ENCODE peak calls at places on chromosome 18, in seven cellular contexts. C is transverse colon, L is cardiac fibroblast, J is IMR-90, D is tibial artery, Q is choroid plexus epithelial cell, P is fibroblast of pulmonary artery. G is an unnamed sample.

GRCh38 chr18:809985-810642 is 1.9 kb downstream of the YES1 start:
- DNase-seq in D (no peak), P (no peak), C (no peak), L (no peak), Q (peak; percentile 27), J (no peak), G (no peak)

GRCh38 chr18:46264255-46264654 is 160.1 kb downstream of the HAUS1 start:
- DNase-seq in C (no peak), Q (peak; percentile 86), P (peak; percentile 84), J (no peak), D (no peak), L (peak; percentile 78), G (peak; percentile 36)

GRCh38 chr18:49227456-49227855 is 233.0 kb downstream of the DYM start:
- DNase-seq in D (no peak), P (no peak), C (peak; percentile 60), J (no peak), L (no peak), Q (no peak), G (peak; percentile 83)

GRCh38 chr18:76443519-76444435 is 51.3 kb downstream of the ZNF516 start:
- DNase-seq in L (no peak), J (no peak), D (no peak), P (no peak), C (no peak), Q (no peak), G (no peak)

GRCh38 chr18:53991202-53991601 is 233.3 kb downstream of the MBD2 start:
- DNase-seq in C (no peak), D (no peak), P (peak; percentile 61), J (no peak), L (peak; percentile 51), Q (peak; percentile 88), G (peak; percentile 60)

GRCh38 chr18:4412286-4412685 is 42.8 kb downstream of the DLGAP1 start:
- DNase-seq in D (no peak), C (no peak), J (no peak), Q (no peak), P (no peak), L (no peak), G (no peak)

GRCh38 chr18:46071615-46071893 is 506 bp downstream of the PSTPIP2 start:
- DNase-seq in L (no peak), C (no peak), Q (no peak), D (no peak), P (no peak), J (no peak), G (no peak)

GRCh38 chr18:48693625-48694262 is 154.9 kb downstream of the CTIF start:
- DNase-seq in L (peak; percentile 48), C (no peak), Q (peak; percentile 63), J (peak; percentile 68), D (no peak), P (peak; percentile 55), G (no peak)

GRCh38 chr18:48934400-48934707 is 16.4 kb downstream of the SMAD7 start:
- DNase-seq in L (no peak), C (no peak), P (no peak), Q (no peak), D (no peak), J (no peak), G (no peak)

GRCh38 chr18:56083097-56083865 is 495.3 kb upstream of the TCF4 start:
- DNase-seq in Q (peak; percentile 55), P (peak; percentile 83), L (peak; percentile 90), C (no peak), D (no peak), J (peak; percentile 92), G (peak; percentile 17)

GRCh38 chr18:47736376-47737140 is 193.9 kb downstream of the SMAD2 start:
- DNase-seq in L (no peak), D (peak; percentile 9), Q (no peak), C (no peak), P (no peak), J (no peak), G (no peak)

GRCh38 chr18:80022613-80023012 is 11.6 kb upstream of the RBFA start:
- DNase-seq in L (peak; percentile 40), C (no peak), Q (peak; percentile 40), J (peak; percentile 24), D (no peak), P (peak; percentile 44), G (peak; percentile 23)

GRCh38 chr18:46279673-46280072 is 175.5 kb downstream of the HAUS1 start:
- DNase-seq in D (no peak), P (no peak), C (no peak), Q (no peak), J (no peak), L (no peak), G (no peak)

GRCh38 chr18:7877609-7878008 is 310.5 kb downstream of the PTPRM start:
- DNase-seq in P (no peak), J (no peak), Q (peak; percentile 39), L (no peak), C (no peak), D (no peak), G (peak; percentile 28)
- TF ChIP-seq CTCF in P (no peak), J (no peak), Q (peak; percentile 20), L (no peak), C (no peak), D (no peak), G (no peak)

GRCh38 chr18:62607708-62608428 is 85.0 kb downstream of the ZCCHC2 start:
- DNase-seq in J (no peak), D (no peak), L (no peak), Q (no peak), P (no peak), C (no peak), G (no peak)

GRCh38 chr18:62611395-62612241 is 88.8 kb downstream of the ZCCHC2 start:
- DNase-seq in L (peak; percentile 29), Q (no peak), D (peak; percentile 75), C (no peak), J (no peak), P (peak; percentile 32), G (no peak)

GRCh38 chr18:62612721-62613120 is 89.9 kb downstream of the ZCCHC2 start:
- DNase-seq in J (no peak), C (no peak), Q (no peak), D (no peak), P (no peak), L (no peak), G (no peak)

GRCh38 chr18:62612246-62612645 is 89.4 kb downstream of the ZCCHC2 start:
- DNase-seq in C (no peak), L (no peak), P (no peak), D (no peak), J (no peak), Q (no peak), G (no peak)

DNA sequence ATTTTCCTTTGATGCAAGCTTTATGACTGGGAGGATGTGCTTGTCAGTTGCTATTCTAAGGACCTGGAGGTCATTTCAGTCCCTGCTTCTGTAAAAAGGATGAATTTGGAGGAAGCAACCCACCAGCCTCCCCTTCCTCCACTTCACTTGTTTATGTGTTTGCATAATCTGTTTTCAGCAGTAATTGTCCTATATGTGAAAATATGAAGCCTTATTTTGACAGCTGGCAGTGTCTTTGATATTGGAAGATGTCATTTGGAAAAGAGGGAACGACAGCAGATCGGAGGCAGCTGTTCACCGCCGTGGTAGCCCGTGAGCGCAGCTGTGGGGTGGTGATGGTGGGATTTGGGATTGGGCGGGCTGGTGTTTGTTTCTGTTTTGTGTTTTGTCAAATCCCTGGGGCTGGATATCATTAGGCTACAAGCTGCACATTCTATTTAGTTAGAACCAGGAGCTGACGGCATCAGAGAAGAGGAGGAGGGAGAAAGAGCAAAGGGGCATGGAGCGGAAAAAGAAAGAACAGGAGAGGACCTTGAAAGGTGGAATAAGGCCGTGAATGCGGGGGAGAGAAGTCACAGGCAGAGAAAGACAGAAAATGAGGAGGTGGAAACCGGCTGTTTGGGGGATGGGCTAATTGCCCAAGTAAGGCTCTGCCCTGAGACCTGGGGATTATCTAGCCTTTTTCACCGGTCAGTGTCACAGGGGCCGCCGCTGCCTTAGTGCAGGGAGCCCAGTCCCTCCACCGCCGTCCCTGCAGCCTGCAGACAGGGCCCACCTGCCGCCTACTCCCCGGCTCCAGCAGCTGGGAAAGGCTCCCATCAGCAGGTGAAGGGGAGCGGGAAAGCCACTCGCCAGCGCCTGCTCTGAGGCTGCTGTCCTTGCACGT is 87.9 kb downstream of the ZCCHC2 start:
- DNase-seq in J (no peak), D (no peak), C (no peak), L (no peak), P (no peak), Q (no peak), G (no peak)
- H3K4me3 ChIP-seq in J (no peak overlapping the region), D (peak overlapping the region; percentile 27), C (no peak overlapping the region), L (peak overlapping the region; percentile 3), P (peak overlapping the region; percentile 13), Q (no peak overlapping the region), G (no peak overlapping the region)

DNA sequence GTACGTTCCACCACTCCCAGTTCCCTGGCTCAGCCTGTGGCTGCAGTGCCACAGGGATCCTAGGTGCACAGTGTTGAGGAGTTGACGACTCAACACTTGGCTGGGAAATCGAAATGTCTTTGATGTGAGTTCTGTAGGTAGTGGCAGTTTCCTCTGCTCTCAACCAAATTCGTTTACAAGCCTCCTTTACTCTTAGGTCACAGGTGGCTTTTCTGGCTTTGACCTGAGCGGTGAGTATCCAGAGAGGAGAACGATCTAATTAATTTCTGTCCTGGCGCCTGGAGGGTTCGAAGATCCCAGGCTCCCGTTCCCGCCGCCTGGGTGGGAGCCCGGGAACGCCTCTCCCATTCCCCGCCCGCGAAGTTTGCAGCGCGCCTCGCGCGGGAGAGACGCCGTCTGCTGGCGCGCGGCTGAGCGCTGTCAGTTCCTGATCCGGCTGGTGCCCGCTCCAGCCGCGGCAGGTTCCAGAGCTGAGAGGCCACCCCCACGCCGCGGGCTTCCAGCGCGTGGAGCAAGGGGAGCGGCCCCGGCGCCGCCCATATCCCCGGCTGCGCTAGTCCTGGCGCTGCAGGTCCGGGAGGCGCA is at the start of gene LAMA3:
- DNase-seq in L (peak; percentile 35), Q (peak; percentile 18), D (peak; percentile 71), P (no peak), C (peak; percentile 61), J (peak; percentile 11), G (peak; percentile 62)
- TF ChIP-seq CTCF in L (peak; percentile 13), Q (no peak), D (peak; percentile 19), P (peak; percentile 15), C (peak; percentile 21), J (no peak), G (peak; percentile 22)

GRCh38 chr18:74803117-74803516 is 205.4 kb downstream of the ZNF407 start:
- DNase-seq in P (no peak), C (no peak), Q (no peak), J (no peak), L (no peak), D (no peak), G (no peak)

GRCh38 chr18:74803769-74804168 is 206.1 kb downstream of the ZNF407 start:
- DNase-seq in D (no peak), J (no peak), C (no peak), P (peak; percentile 66), Q (no peak), L (peak; percentile 58), G (no peak)

GRCh38 chr18:74806700-74807416 is 209.2 kb downstream of the ZNF407 start:
- DNase-seq in L (peak; percentile 55), Q (peak; percentile 75), C (no peak), P (peak; percentile 74), D (no peak), J (peak; percentile 94), G (peak; percentile 93)

GRCh38 chr18:74804677-74805076 is 207.0 kb downstream of the ZNF407 start:
- DNase-seq in P (no peak), C (no peak), J (no peak), D (no peak), L (no peak), Q (no peak), G (peak; percentile 23)

DNA sequence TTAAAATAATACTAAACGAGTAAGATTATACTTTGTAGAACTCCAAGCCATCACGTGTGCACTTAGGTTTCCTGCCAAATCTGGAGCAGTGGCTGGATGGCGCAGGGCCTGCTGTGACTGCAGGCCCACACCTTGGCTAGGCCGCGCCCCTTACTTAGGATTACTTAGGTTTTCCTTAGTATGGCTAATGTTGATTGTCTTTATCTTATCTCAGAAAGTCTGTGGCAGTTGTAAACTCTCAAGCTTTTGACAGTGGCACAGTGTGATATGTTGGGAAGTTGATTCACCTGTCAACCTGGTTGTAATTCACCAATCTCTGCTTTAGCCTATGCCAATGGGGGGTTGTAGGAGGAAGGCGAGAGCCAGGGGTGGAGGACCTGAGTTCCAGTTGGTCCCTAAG is 208.4 kb downstream of the ZNF407 start:
- DNase-seq in Q (no peak), C (peak; percentile 63), D (no peak), L (no peak), J (no peak), P (no peak), G (peak; percentile 59)
- H3K4me3 ChIP-seq in Q (no peak overlapping the region), C (no peak overlapping the region), D (no peak overlapping the region), L (no peak overlapping the region), J (peak overlapping the region; percentile 18), P (no peak overlapping the region), G (no peak overlapping the region)